ENCODE peak calls at places on chromosomes 11 and 22, in five cellular contexts. W is A549, J is endothelial cell of umbilical vein, V is K562, Z is GM12878. C is an unnamed sample.

GRCh38 chr22:42180349-42180842 is 49.8 kb upstream of the CYP2D6 start:
- DNase-seq in W (no peak), J (no peak), V (peak; percentile 71), Z (no peak), C (no peak)

GRCh38 chr11:95802806-95803205 is 12.5 kb downstream of the CEP57 start:
- DNase-seq in W (no peak), J (no peak), V (no peak), Z (no peak), C (no peak)

GRCh38 chr11:121141051-121141450 is 40.0 kb downstream of the TECTA start:
- DNase-seq in W (no peak), J (no peak), V (no peak), Z (no peak), C (no peak)

GRCh38 chr11:26976389-26976788 is 17.5 kb upstream of the FIBIN start:
- DNase-seq in W (no peak), J (no peak), V (no peak), Z (no peak), C (no peak)

GRCh38 chr22:38707346-38707745 is 1.6 kb downstream of the GTPBP1 start:
- DNase-seq in W (peak; percentile 66), J (peak; percentile 23), V (no peak), Z (no peak), C (peak; percentile 52)

GRCh38 chr22:17205432-17205831 is 13.8 kb downstream of the ADA2 start:
- DNase-seq in W (no peak), J (no peak), V (no peak), Z (no peak), C (peak; percentile 59)

GRCh38 chr11:35171226-35171625 is 32.3 kb downstream of the CD44 start:
- DNase-seq in W (no peak), J (no peak), V (no peak), Z (no peak), C (no peak)

GRCh38 chr11:11978792-11979486 is 29.5 kb downstream of the DKK3 start:
- DNase-seq in W (no peak), J (peak; percentile 87), V (no peak), Z (no peak), C (no peak)

GRCh38 chr11:3950996-3951662 is 95.7 kb downstream of the STIM1 start:
- DNase-seq in W (no peak), J (no peak), V (no peak), Z (no peak), C (no peak)

GRCh38 chr11:126146454-126147192 is 64.8 kb downstream of the RPUSD4 start:
- DNase-seq in W (no peak), J (no peak), V (no peak), Z (no peak), C (no peak)

GRCh38 chr11:20762112-20762511 is 92.7 kb downstream of the NELL1 start:
- DNase-seq in W (no peak), J (no peak), V (no peak), Z (no peak), C (no peak)

GRCh38 chr11:104148074-104148473 is 15.9 kb downstream of the PDGFD start:
- DNase-seq in W (no peak), J (no peak), V (no peak), Z (no peak), C (no peak)

GRCh38 chr22:20653795-20654342 is 120.0 kb upstream of the SERPIND1 start:
- DNase-seq in W (no peak), J (no peak), V (peak; percentile 16), Z (no peak), C (no peak)

GRCh38 chr11:86245369-86246292 is 1.1 kb downstream of the EED start:
- DNase-seq in W (peak; percentile 14), J (peak; percentile 37), V (peak; percentile 33), Z (no peak), C (peak; percentile 58)

GRCh38 chr11:7522546-7522945 is 8.7 kb downstream of the PPFIBP2 start:
- DNase-seq in W (no peak), J (no peak), V (no peak), Z (no peak), C (no peak)

GRCh38 chr22:50529416-50530279 is at the start of gene TYMP:
- DNase-seq in W (peak; percentile 45), J (no peak), V (no peak), Z (no peak), C (no peak)

GRCh38 chr22:27991586-27992293 is 72.7 kb upstream of the PITPNB start:
- DNase-seq in W (no peak), J (no peak), V (no peak), Z (no peak), C (no peak)

GRCh38 chr11:45332486-45332934 is 46.4 kb upstream of the SYT13 start:
- DNase-seq in W (peak; percentile 64), J (no peak), V (peak; percentile 77), Z (no peak), C (peak; percentile 56)

GRCh38 chr11:106625566-106625965 is 392.7 kb downstream of the GUCY1A2 start:
- DNase-seq in W (no peak), J (no peak), V (no peak), Z (no peak), C (no peak)

GRCh38 chr22:38079804-38080203 is 4.2 kb downstream of the SLC16A8 start:
- DNase-seq in W (no peak), J (no peak), V (no peak), Z (no peak), C (no peak)

GRCh38 chr22:21042978-21043855 is 2.5 kb upstream of the LRRC74B start:
- DNase-seq in W (no peak), J (no peak), V (peak; percentile 76), Z (no peak), C (peak; percentile 50)

GRCh38 chr11:15750535-15751297 is 605.6 kb downstream of the SOX6 start:
- DNase-seq in W (no peak), J (no peak), V (no peak), Z (no peak), C (no peak)

GRCh38 chr22:42163515-42163914 is 32.9 kb upstream of the CYP2D6 start:
- DNase-seq in W (no peak), J (no peak), V (no peak), Z (no peak), C (no peak)

GRCh38 chr11:4826425-4826824 is 5.3 kb downstream of the OR51F2 start:
- DNase-seq in W (no peak), J (no peak), V (no peak), Z (no peak), C (peak; percentile 11)

GRCh38 chr22:36850682-36851081 is 10.1 kb upstream of the NCF4 start:
- DNase-seq in W (no peak), J (no peak), V (no peak), Z (no peak), C (no peak)

GRCh38 chr11:8488395-8488794 is 105.6 kb downstream of the STK33 start:
- DNase-seq in W (no peak), J (no peak), V (no peak), Z (no peak), C (no peak)

GRCh38 chr22:19876941-19877625 is 22.4 kb upstream of the GNB1L start:
- DNase-seq in W (no peak), J (no peak), V (no peak), Z (no peak), C (no peak)

GRCh38 chr11:61945191-61945590 is 5.0 kb upstream of the BEST1 start:
- DNase-seq in W (no peak), J (no peak), V (no peak), Z (no peak), C (no peak)

GRCh38 chr11:117457031-117457785 is 129.6 kb downstream of the CEP164 start:
- DNase-seq in W (no peak), J (no peak), V (no peak), Z (no peak), C (no peak)

GRCh38 chr11:113817626-113818025 is 38.0 kb downstream of the CLDN25 start:
- DNase-seq in W (no peak), J (no peak), V (no peak), Z (no peak), C (no peak)

GRCh38 chr22:44191036-44191454 is 10.3 kb downstream of the PARVG start:
- DNase-seq in W (no peak), J (no peak), V (no peak), Z (no peak), C (peak; percentile 43)

GRCh38 chr11:75490221-75491181 is 35.2 kb downstream of the GDPD5 start:
- DNase-seq in W (no peak), J (peak; percentile 36), V (no peak), Z (no peak), C (peak; percentile 35)

GRCh38 chr11:87473174-87473573 is 435.4 kb downstream of the TMEM135 start:
- DNase-seq in W (no peak), J (no peak), V (no peak), Z (no peak), C (no peak)

GRCh38 chr11:71349627-71350026 is 97.2 kb upstream of the SHANK2 start:
- DNase-seq in W (no peak), J (no peak), V (no peak), Z (no peak), C (no peak)

GRCh38 chr11:21897203-21897602 is 295.7 kb upstream of the ANO5 start:
- DNase-seq in W (no peak), J (no peak), V (no peak), Z (no peak), C (peak; percentile 13)

GRCh38 chr11:20459865-20460264 is 72.3 kb downstream of the PRMT3 start:
- DNase-seq in W (no peak), J (peak; percentile 8), V (no peak), Z (no peak), C (no peak)

GRCh38 chr22:24147666-24148065 is 33.6 kb upstream of the SUSD2 start:
- DNase-seq in W (no peak), J (no peak), V (no peak), Z (no peak), C (no peak)

GRCh38 chr22:46055176-46055850 is 78.4 kb upstream of the WNT7B start:
- DNase-seq in W (no peak), J (peak; percentile 31), V (no peak), Z (no peak), C (no peak)
- H3K4me3 ChIP-seq in W (peak overlapping the region; percentile 61), J (no peak overlapping the region), V (no peak overlapping the region), Z (no peak overlapping the region), C (no peak overlapping the region)

DNA sequence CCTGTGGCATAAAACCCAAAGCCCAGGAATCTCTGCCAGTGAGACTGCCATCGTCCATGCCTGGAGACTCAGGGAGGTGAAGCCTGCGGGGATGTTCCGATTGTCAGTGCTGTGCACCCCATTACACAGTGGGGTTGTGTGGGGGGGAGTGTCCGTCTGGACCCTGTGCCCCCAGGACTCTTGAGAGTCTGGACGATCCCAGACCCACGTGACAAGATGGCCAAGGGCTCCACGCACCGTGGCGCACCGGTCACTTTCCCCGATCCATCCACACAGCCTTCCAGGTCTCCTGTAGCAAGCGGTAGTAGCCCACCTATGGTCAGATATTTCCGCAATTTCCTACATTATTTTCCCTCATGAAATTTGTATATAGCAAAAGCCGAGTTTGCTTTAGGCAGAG is 20.9 kb upstream of the NRGN start:
- DNase-seq in W (no peak), J (no peak), V (no peak), Z (no peak), C (no peak)
- TF ChIP-seq MYC in W (no peak), J (no peak), V (no peak), Z (no peak), C (no peak)

GRCh38 chr11:370087-370941 is 1.0 kb downstream of the B4GALNT4 start:
- DNase-seq in W (no peak), J (no peak), V (peak; percentile 59), Z (no peak), C (no peak)
- H3K4me3 ChIP-seq in W (peak overlapping the region; percentile 60), J (peak overlapping the region; percentile 16), V (peak overlapping the region; percentile 37), Z (no peak overlapping the region), C (no peak overlapping the region)

GRCh38 chr11:25855916-25856315 is 476.0 kb upstream of the ANO3 start:
- DNase-seq in W (no peak), J (no peak), V (no peak), Z (no peak), C (no peak)

GRCh38 chr11:25859776-25860175 is 472.2 kb upstream of the ANO3 start:
- DNase-seq in W (no peak), J (no peak), V (no peak), Z (no peak), C (no peak)

GRCh38 chr11:25860677-25861445 is 471.1 kb upstream of the ANO3 start:
- DNase-seq in W (no peak), J (peak; percentile 73), V (no peak), Z (no peak), C (no peak)
- TF ChIP-seq MYC in W (no peak), J (no peak), V (no peak), Z (no peak), C (no peak)

C was measured in NB4.